ENCODE peak calls at places on chromosome 13, in seven cellular contexts. Z is BJ, C is left ventricle myocardium inferior, E is cardiac muscle cell, P is prostate gland, X is adipocyte, I is gastrocnemius medialis. N is an unnamed sample. For H3K27me3, the result is how much of the 10 kb centered on the place peaks cover.

GRCh38 chr13:113802090-113802531 is 43.1 kb downstream of the TMEM255B start:
- DNase-seq in Z (peak), C (peak), E (peak), P (no peak), X (peak), I (no peak), N (peak)

GRCh38 chr13:74288361-74288911 is 154.2 kb upstream of the KLF12 start:
- DNase-seq in Z (no peak), C (peak), E (peak), P (peak), X (no peak), I (peak), N (no peak)

GRCh38 chr13:44096906-44097305 is 217.2 kb downstream of the LACC1 start:
- DNase-seq in Z (no peak), C (no peak), E (no peak), P (no peak), X (no peak), I (no peak), N (no peak)

GRCh38 chr13:23458972-23459371 is 25.5 kb upstream of the SACS start:
- DNase-seq in Z (no peak), C (no peak), E (no peak), P (no peak), X (no peak), I (no peak), N (no peak)

GRCh38 chr13:110004814-110005213 is 218.4 kb upstream of the IRS2 start:
- DNase-seq in Z (no peak), C (no peak), E (no peak), P (no peak), X (no peak), I (no peak), N (no peak)

GRCh38 chr13:34048652-34049051 is 230.7 kb downstream of the RFC3 start:
- DNase-seq in Z (no peak), C (no peak), E (no peak), P (no peak), X (no peak), I (no peak), N (no peak)

GRCh38 chr13:32660227-32660626 is 74.0 kb downstream of the PDS5B start:
- DNase-seq in Z (no peak), C (no peak), E (no peak), P (no peak), X (no peak), I (no peak), N (no peak)

GRCh38 chr13:20249913-20250312 is 17.8 kb upstream of the GJB6 start:
- DNase-seq in Z (no peak), C (no peak), E (no peak), P (no peak), X (no peak), I (no peak), N (no peak)

GRCh38 chr13:51585234-51585672 is 991 bp downstream of the WDFY2 start:
- DNase-seq in Z (no peak), C (no peak), E (peak), P (no peak), X (peak), I (no peak), N (peak)

GRCh38 chr13:30394798-30395191 is 27.5 kb upstream of the UBE2L5 start:
- DNase-seq in Z (no peak), C (no peak), E (no peak), P (no peak), X (peak), I (no peak), N (no peak)

GRCh38 chr13:94061316-94061715 is 418.2 kb downstream of the DCT start:
- DNase-seq in Z (peak), C (no peak), E (no peak), P (no peak), X (peak), I (no peak), N (peak)

GRCh38 chr13:91347996-91348905 is 764 bp downstream of the MIR17HG start:
- DNase-seq in Z (no peak), C (peak), E (peak), P (peak), X (peak), I (peak), N (no peak)

GRCh38 chr13:46385946-46386345 is 1.1 kb downstream of the RUBCNL start:
- DNase-seq in Z (no peak), C (no peak), E (no peak), P (no peak), X (no peak), I (no peak), N (no peak)

GRCh38 chr13:109281823-109282239 is 504.6 kb downstream of the IRS2 start:
- DNase-seq in Z (no peak), C (no peak), E (no peak), P (no peak), X (no peak), I (peak), N (no peak)

GRCh38 chr13:84737671-84738070 is 855.4 kb upstream of the SLITRK1 start:
- DNase-seq in Z (no peak), C (no peak), E (no peak), P (no peak), X (no peak), I (no peak), N (no peak)

GRCh38 chr13:77789386-77789785 is 91.9 kb downstream of the SLAIN1 start:
- DNase-seq in Z (no peak), C (no peak), E (no peak), P (no peak), X (no peak), I (no peak), N (no peak)

GRCh38 chr13:36131931-36132297 is 732 bp upstream of the DCLK1 start:
- DNase-seq in Z (no peak), C (peak), E (no peak), P (no peak), X (no peak), I (peak), N (peak)

GRCh38 chr13:111302045-111302722 is 18.3 kb upstream of the TEX29 start:
- DNase-seq in Z (no peak), C (no peak), E (no peak), P (peak), X (no peak), I (no peak), N (no peak)
- H3K27me3 ChIP-seq in Z (under half), C (under half), E (under half), P (under half), X (under half), I (under half), N (under half)

GRCh38 chr13:112345826-112346172 is 30.4 kb upstream of the SPACA7 start:
- DNase-seq in Z (no peak), C (no peak), E (no peak), P (no peak), X (no peak), I (no peak), N (no peak)

GRCh38 chr13:112346899-112347229 is 29.3 kb upstream of the SPACA7 start:
- DNase-seq in Z (no peak), C (no peak), E (no peak), P (no peak), X (no peak), I (no peak), N (no peak)

GRCh38 chr13:112343591-112343990 is 32.6 kb upstream of the SPACA7 start:
- DNase-seq in Z (no peak), C (no peak), E (no peak), P (no peak), X (no peak), I (no peak), N (no peak)

GRCh38 chr13:112348642-112349345 is 27.4 kb upstream of the SPACA7 start:
- DNase-seq in Z (no peak), C (no peak), E (no peak), P (no peak), X (no peak), I (no peak), N (no peak)

DNA sequence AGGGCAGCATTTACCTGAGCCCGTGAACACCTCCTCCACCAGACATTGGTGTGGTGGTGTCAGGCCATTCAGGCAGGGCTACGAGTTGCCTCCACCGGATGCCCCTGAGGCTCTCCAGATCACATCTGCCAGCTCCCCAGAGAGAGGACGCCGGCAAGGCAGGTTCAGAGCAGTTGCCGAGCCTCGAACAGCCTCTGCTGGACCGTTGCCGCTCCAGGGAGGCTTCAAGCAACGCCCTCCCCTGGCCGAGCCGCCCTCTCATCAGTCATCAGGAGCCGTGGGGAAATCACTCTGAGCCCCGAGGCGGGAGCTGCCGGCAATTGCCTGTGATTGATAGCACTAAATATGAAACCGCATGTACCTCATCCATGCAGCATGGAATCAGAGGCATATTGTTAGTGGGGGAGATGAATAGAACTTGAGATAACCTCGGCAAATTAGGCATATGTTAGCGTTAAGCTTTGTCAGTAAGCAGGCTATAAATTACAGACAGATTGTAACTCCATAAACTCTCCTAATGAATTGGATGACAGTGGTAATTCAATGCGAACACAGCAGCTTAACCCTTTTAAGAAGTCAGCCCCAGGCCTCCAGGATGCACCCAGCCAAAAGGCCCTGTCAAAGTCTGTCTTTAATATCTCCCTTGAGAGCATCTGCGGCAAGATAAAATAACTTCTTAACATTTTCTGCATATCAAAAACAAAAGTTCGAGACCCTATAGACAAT is 29.8 kb upstream of the SPACA7 start:
- DNase-seq in Z (no peak), C (no peak), E (peak), P (no peak), X (no peak), I (no peak), N (no peak)
- H3K27me3 ChIP-seq in Z (under half), C (half or more), E (half or more), P (under half), X (under half), I (under half), N (under half)

DNA sequence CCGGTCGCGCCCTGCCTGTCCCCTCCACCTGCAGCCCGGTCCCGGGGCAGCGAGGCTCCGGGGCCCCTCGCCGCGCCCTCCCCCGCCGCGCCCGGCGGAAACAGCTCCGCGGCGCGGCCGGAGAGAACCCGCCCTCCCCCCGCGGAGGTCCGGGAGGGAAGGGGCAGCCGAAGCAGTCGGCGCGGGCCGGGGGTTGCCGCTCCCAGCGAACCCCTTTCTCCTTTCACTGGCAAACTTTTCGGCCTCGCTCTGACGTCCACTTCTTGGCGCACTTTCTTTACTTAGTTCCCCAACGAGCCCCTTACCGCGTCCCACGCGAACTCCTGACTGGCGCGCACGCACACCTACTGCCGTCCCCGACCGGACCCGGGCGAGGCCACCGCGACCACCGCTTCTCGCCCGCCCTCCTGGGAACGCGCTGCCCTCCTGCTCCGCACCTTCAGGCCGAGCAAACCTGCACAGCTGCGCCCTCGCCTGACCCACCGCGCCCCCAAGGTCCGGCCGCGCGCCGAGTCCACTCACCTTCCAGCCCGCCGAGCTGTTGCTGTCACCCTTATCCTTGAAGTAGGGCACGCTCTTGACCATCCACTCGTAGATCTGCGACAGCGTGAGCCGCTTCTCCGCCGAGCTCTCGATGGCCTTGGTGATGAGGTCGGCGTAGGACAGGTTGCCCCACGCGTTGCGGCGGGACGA is 1.2 kb downstream of the FOXO1 start:
- DNase-seq in Z (no peak), C (peak), E (peak), P (peak), X (peak), I (peak), N (no peak)
- H3K27me3 ChIP-seq in Z (under half), C (under half), E (under half), P (under half), X (under half), I (under half), N (under half)

DNA sequence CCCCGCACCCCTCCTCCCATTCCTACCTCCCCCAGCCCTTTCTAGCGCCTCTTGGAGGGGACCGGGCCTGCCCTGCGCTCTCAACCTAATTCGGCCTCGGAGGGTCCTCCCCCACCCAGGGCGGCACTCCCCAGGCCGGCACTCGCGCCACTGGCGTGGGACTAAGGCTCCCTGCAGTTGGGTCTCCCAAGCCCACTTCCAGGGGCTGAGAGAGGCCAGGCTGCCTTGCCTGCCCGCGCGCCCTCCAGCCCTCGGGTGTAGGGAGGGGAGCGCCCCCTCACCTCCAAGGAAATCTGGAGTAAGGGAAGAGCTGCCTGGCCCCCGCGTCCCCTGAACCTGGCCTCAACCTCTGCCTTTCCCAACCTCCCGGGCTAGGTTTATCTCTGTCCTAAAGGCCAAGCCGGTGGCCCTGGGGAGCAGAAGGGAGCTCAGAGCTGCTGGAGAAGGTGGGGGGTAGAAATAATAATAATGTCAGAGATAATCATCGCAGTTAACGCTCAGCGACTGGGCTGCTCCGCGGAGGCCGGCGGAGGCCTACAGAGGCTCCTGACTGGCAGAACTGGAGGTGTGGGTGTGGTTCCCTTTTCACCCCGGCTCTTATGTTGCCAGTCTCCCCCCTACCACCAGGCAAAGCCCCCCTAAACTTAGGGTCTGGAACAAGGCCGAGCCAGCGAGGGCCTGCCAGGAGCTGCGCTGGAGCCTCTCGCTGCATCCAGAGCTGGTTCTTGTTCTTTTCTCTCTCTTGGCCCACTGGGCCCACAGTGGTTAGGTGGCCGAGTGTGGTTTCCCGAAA is 9.6 kb downstream of the ZIC2 start:
- DNase-seq in Z (no peak), C (no peak), E (no peak), P (no peak), X (no peak), I (no peak), N (no peak)
- H3K27me3 ChIP-seq in Z (half or more), C (half or more), E (half or more), P (half or more), X (half or more), I (half or more), N (under half)

DNA sequence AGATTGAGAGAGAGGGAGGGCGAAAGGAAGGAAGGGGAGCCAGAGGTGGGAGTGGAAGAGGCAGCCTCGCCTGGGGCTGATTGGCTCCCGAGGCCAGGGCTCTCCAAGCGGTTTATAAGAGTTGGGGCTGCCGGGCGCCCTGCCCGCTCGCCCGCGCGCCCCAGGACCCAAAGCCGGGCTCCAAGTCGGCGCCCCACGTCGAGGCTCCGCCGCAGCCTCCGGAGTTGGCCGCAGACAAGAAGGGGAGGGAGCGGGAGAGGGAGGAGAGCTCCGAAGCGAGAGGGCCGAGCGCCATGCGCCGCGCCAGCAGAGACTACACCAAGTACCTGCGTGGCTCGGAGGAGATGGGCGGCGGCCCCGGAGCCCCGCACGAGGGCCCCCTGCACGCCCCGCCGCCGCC is at the start of gene TNFSF11:
- DNase-seq in Z (no peak), C (no peak), E (peak), P (no peak), X (no peak), I (no peak), N (no peak)
- H3K27me3 ChIP-seq in Z (under half), C (half or more), E (under half), P (under half), X (half or more), I (under half), N (under half)

N was measured in brain microvascular endothelial cell.